ENCODE peak calls at places on chromosomes 4 and X, in six cellular contexts. K is IMR-90, Z is H9, E is mesenchymal stem cell, I is trophoblast cell, O is neuronal stem cell. N is an unnamed sample.

GRCh38 chrX:46574941-46575381 is 1.4 kb downstream of the CHST7 start:
- DNase-seq in K (no peak), Z (peak; percentile 41), I (peak; percentile 34), E (no peak), O (no peak), N (no peak)

GRCh38 chr4:153931804-153932203 is 142.9 kb upstream of the SFRP2 start:
- DNase-seq in O (no peak), E (peak; percentile 82), I (no peak), Z (no peak), K (no peak), N (no peak)

GRCh38 chr4:74874785-74875367 is 58.0 kb upstream of the PARM1 start:
- DNase-seq in Z (peak; percentile 31), O (peak; percentile 58), I (peak; percentile 27), E (peak; percentile 79), K (peak; percentile 84), N (peak; percentile 85)

GRCh38 chr4:96183630-96184029 is 343.7 kb downstream of the PDHA2 start:
- DNase-seq in I (no peak), O (no peak), K (no peak), Z (no peak), E (no peak), N (no peak)

GRCh38 chr4:53855886-53856260 is 208.5 kb downstream of the CHIC2 start:
- DNase-seq in E (no peak), K (peak; percentile 91), I (no peak), Z (no peak), O (no peak), N (no peak)

GRCh38 chr4:14196141-14196540 is 568.6 kb upstream of the BOD1L1 start:
- DNase-seq in K (peak; percentile 69), O (peak; percentile 52), Z (peak; percentile 58), E (peak; percentile 67), I (peak; percentile 2), N (peak; percentile 72)

GRCh38 chrX:23381688-23382087 is 47.0 kb downstream of the PTCHD1 start:
- DNase-seq in Z (no peak), O (no peak), I (no peak), E (no peak), K (no peak), N (no peak)

GRCh38 chr4:52863324-52863723 is 1.2 kb downstream of the RASL11B start:
- DNase-seq in I (no peak), O (no peak), E (no peak), Z (no peak), K (no peak), N (peak; percentile 57)

GRCh38 chr4:68963389-68963788 is 11.8 kb upstream of the UGT2A3 start:
- DNase-seq in I (no peak), O (no peak), Z (no peak), E (no peak), K (no peak), N (peak; percentile 94)

GRCh38 chr4:76704133-76704881 is 193.6 kb downstream of the SOWAHB start:
- DNase-seq in E (peak; percentile 76), K (peak; percentile 81), Z (no peak), I (no peak), O (no peak), N (peak; percentile 65)

GRCh38 chr4:136731025-136731424 is 801.3 kb downstream of the PCDH18 start:
- DNase-seq in Z (no peak), K (no peak), I (no peak), E (no peak), O (no peak), N (no peak)

GRCh38 chr4:173169428-173170209 is 1.0 kb downstream of the GALNT7 start:
- DNase-seq in Z (peak; percentile 64), I (peak; percentile 52), E (peak; percentile 73), O (peak; percentile 70), K (peak; percentile 62), N (peak; percentile 86)

GRCh38 chr4:154836513-154836912 is 55.4 kb downstream of the RBM46 start:
- DNase-seq in K (no peak), O (no peak), I (no peak), E (no peak), Z (no peak), N (peak; percentile 9)

GRCh38 chr4:125020089-125021034 is 294.4 kb upstream of the FAT4 start:
- DNase-seq in E (no peak), O (no peak), I (no peak), Z (no peak), K (no peak), N (no peak)

GRCh38 chr4:1928356-1929235 is 57.4 kb downstream of the NSD2 start:
- DNase-seq in E (no peak), O (no peak), I (no peak), Z (no peak), K (peak; percentile 27), N (no peak)

GRCh38 chr4:40149960-40150385 is 46.9 kb upstream of the RHOH start:
- DNase-seq in O (peak; percentile 18), Z (peak; percentile 61), I (peak; percentile 82), E (peak; percentile 69), K (peak; percentile 67), N (peak; percentile 86)

GRCh38 chr4:164383187-164384181 is 370.4 kb upstream of the SMIM31 start:
- DNase-seq in Z (peak; percentile 65), E (peak; percentile 3), I (no peak), K (peak; percentile 0), O (peak; percentile 70), N (peak; percentile 62)

GRCh38 chr4:56731857-56732256 is 50.8 kb upstream of the HOPX start:
- DNase-seq in Z (no peak), K (no peak), I (no peak), O (no peak), E (no peak), N (peak; percentile 81)

GRCh38 chrX:65926095-65927019 is 113.5 kb downstream of the VSIG4 start:
- DNase-seq in O (no peak), Z (no peak), K (no peak), I (no peak), E (no peak), N (no peak)

GRCh38 chr4:82555279-82555678 is 6.5 kb downstream of the TMEM150C start:
- DNase-seq in K (no peak), I (no peak), O (no peak), Z (no peak), E (no peak), N (peak; percentile 44)

GRCh38 chr4:73131281-73131680 is 61.8 kb upstream of the COX18 start:
- DNase-seq in K (no peak), I (no peak), Z (no peak), O (no peak), E (no peak), N (no peak)

GRCh38 chrX:141278306-141278705 is 36.0 kb upstream of the SPANXC start:
- DNase-seq in Z (peak; percentile 30), O (peak; percentile 0), E (peak; percentile 28), K (peak; percentile 6), I (no peak), N (peak; percentile 48)

GRCh38 chr4:13640149-13640671 is 12.7 kb upstream of the BOD1L1 start:
- DNase-seq in I (no peak), K (peak; percentile 88), Z (peak; percentile 71), E (peak; percentile 94), O (no peak), N (peak; percentile 90)

GRCh38 chr4:43380093-43380492 is 487.6 kb downstream of the GRXCR1 start:
- DNase-seq in Z (no peak), O (no peak), K (no peak), I (no peak), E (no peak), N (no peak)

GRCh38 chr4:125732682-125733081 is 417.9 kb downstream of the FAT4 start:
- DNase-seq in O (no peak), Z (no peak), K (no peak), E (no peak), I (no peak), N (no peak)

GRCh38 chrX:10756365-10756915 is 136.1 kb upstream of the MID1 start:
- DNase-seq in K (peak; percentile 92), I (peak; percentile 47), E (peak; percentile 82), O (no peak), Z (no peak), N (peak; percentile 83)
- H2BK120ac ChIP-seq in K (peak overlapping the region; percentile 41), I (peak overlapping the region; percentile 31), E (no peak overlapping the region), O (no peak overlapping the region), Z (no peak overlapping the region), N (no peak overlapping the region)

DNA sequence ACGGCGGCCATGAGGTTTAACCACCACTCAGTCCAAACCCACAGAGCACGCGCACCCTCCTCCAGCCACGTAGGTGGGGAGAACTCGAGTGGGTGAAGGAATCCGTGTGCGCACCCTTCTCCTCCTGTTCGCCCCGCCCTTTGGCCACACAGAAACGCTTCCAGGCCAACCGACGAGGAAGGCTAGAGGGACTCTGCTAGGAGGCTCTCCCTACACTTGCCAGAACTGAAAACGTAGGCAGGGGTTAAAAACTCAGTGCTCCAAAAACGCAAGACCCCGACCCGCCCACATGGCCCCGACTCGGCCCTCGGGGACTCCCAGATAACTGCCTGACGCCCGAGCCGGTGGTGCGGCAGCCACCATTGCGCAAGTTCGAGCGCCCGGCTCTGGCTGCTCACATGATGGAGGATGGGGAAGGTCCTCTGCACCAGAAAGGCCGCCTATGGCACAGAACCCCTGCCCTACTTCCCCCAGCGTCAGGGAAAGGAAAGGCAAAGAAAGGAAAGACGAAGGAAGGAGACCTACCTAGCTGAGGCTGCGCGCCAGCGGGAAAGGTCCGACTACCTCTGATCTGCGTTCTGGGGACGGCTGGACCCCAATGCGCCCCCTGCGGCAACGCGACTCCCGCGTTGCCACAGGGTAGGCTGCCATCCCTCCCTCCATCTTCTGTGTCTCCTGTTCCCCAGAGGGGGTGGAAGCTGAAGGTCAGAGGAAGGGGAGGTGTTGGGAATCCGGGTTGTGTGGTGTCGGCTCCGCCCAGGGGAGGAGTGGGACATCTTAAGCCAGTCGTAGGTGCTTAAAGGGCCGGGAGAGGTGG is 201.9 kb upstream of the AGTR2 start:
- DNase-seq in I (no peak), Z (peak; percentile 97), K (no peak), E (peak; percentile 66), O (peak; percentile 26), N (peak; percentile 96)
- H2BK120ac ChIP-seq in I (peak overlapping the region; percentile 72), Z (no peak overlapping the region), K (no peak overlapping the region), E (peak overlapping the region; percentile 61), O (no peak overlapping the region), N (no peak overlapping the region)

GRCh38 chr4:184403384-184403781 is 71.0 kb downstream of the IRF2 start:
- DNase-seq in E (no peak), O (no peak), K (peak; percentile 11), Z (no peak), I (no peak), N (no peak)

GRCh38 chr4:184401397-184402171 is 72.8 kb downstream of the IRF2 start:
- DNase-seq in K (no peak), Z (peak; percentile 58), O (peak; percentile 79), I (no peak), E (no peak), N (peak; percentile 50)

GRCh38 chr4:184402239-184402638 is 72.1 kb downstream of the IRF2 start:
- DNase-seq in O (peak; percentile 33), I (no peak), Z (no peak), E (no peak), K (no peak), N (no peak)

GRCh38 chr4:184404047-184404446 is 70.3 kb downstream of the IRF2 start:
- DNase-seq in I (no peak), K (no peak), E (no peak), O (no peak), Z (no peak), N (no peak)

GRCh38 chr4:184402740-184403383 is 71.5 kb downstream of the IRF2 start:
- DNase-seq in Z (no peak), E (no peak), O (no peak), I (no peak), K (no peak), N (no peak)
- H2BK120ac ChIP-seq in Z (no peak overlapping the region), E (no peak overlapping the region), O (no peak overlapping the region), I (no peak overlapping the region), K (no peak overlapping the region), N (no peak overlapping the region)

GRCh38 chr4:25993564-25994185 is 79.7 kb downstream of the SMIM20 start:
- DNase-seq in K (no peak), Z (peak; percentile 99), I (no peak), E (peak; percentile 36), O (peak; percentile 75), N (peak; percentile 100)
- H2BK120ac ChIP-seq in K (no peak overlapping the region), Z (no peak overlapping the region), I (no peak overlapping the region), E (no peak overlapping the region), O (no peak overlapping the region), N (no peak overlapping the region)

N was measured in mesendoderm.